ENCODE peak calls at places on chromosomes 6 and 20, in ten cellular contexts. X is fibroblast of pulmonary artery; A is NB4; S is NCI-H2029 treated with DMSO at 0.1 percent for 48 hours; T is central memory CD4-positive, alpha-beta T cell; D is psoas muscle; U is mammary epithelial cell; O is HS-27A; L is left ventricle myocardium superior; Z is RWPE1. I is an unnamed sample.

GRCh38 chr6:36997811-36998722 is 7.4 kb upstream of the FGD2 start:
- DNase-seq in D (peak), L (peak), T (no peak), U (no peak), O (no peak), X (no peak), S (peak), Z (no peak), A (no peak), I (peak)

GRCh38 chr20:3473324-3473723 is 2.5 kb downstream of the ATRN start:
- DNase-seq in A (no peak), S (no peak), D (no peak), T (no peak), L (no peak), X (no peak), O (no peak), U (no peak), Z (no peak), I (no peak)

GRCh38 chr20:22411568-22412450 is 172.6 kb downstream of the FOXA2 start:
- DNase-seq in Z (no peak), D (peak), S (no peak), O (no peak), U (no peak), X (peak), T (no peak), L (peak), A (peak), I (no peak)

GRCh38 chr20:3222635-3223600 is 13.6 kb downstream of the ITPA start:
- DNase-seq in O (no peak), X (no peak), D (peak), L (peak), T (no peak), A (no peak), U (no peak), Z (no peak), S (peak), I (peak)

GRCh38 chr6:43762410-43762768 is 7.6 kb upstream of the VEGFA start:
- DNase-seq in D (no peak), U (no peak), L (no peak), Z (no peak), X (no peak), T (no peak), A (no peak), O (no peak), S (no peak), I (no peak)

GRCh38 chr6:156825475-156825874 is 48.3 kb downstream of the ARID1B start:
- DNase-seq in Z (no peak), D (no peak), X (no peak), L (no peak), S (no peak), T (no peak), A (no peak), O (no peak), U (no peak), I (no peak)

GRCh38 chr6:117444600-117444999 is 18.9 kb upstream of the ROS1 start:
- DNase-seq in A (peak), Z (no peak), U (peak), T (no peak), O (no peak), S (no peak), D (no peak), X (peak), L (no peak), I (no peak)

GRCh38 chr6:88301888-88302768 is 136.0 kb upstream of the CNR1 start:
- DNase-seq in D (no peak), T (no peak), L (no peak), U (no peak), S (no peak), O (no peak), A (peak), X (peak), Z (no peak), I (no peak)

GRCh38 chr6:26020983-26021349 is 58.4 kb downstream of the TRIM38 start:
- DNase-seq in U (peak), X (peak), D (peak), L (peak), Z (peak), T (no peak), A (peak), O (peak), S (no peak), I (peak)

GRCh38 chr20:32441638-32442037 is 83.5 kb downstream of the ASXL1 start:
- DNase-seq in O (no peak), X (no peak), D (no peak), L (no peak), A (no peak), T (no peak), U (no peak), S (no peak), Z (no peak), I (no peak)

GRCh38 chr20:414161-414560 is 6.1 kb downstream of the RBCK1 start:
- DNase-seq in X (no peak), D (no peak), O (no peak), S (no peak), Z (no peak), L (no peak), T (no peak), A (no peak), U (no peak), I (no peak)

GRCh38 chr6:29907637-29908340 is 34.5 kb upstream of the HLA-A start:
- DNase-seq in S (no peak), D (no peak), U (no peak), X (no peak), T (no peak), Z (no peak), A (no peak), L (no peak), O (no peak), I (no peak)

GRCh38 chr20:9978395-9979004 is 56.3 kb upstream of the ANKEF1 start:
- DNase-seq in U (peak), X (peak), L (no peak), S (peak), O (peak), T (peak), Z (peak), D (no peak), A (peak), I (peak)

GRCh38 chr6:16069222-16069621 is 59.7 kb upstream of the MYLIP start:
- DNase-seq in O (no peak), L (no peak), X (no peak), S (no peak), A (no peak), Z (no peak), T (no peak), U (no peak), D (no peak), I (no peak)

GRCh38 chr6:39849228-39849627 is 57.1 kb downstream of the DAAM2 start:
- DNase-seq in O (no peak), Z (no peak), D (no peak), L (no peak), U (no peak), T (no peak), X (no peak), S (no peak), A (no peak), I (no peak)

GRCh38 chr6:77962070-77962469 is 309.2 kb downstream of the MEI4 start:
- DNase-seq in A (no peak), D (no peak), U (no peak), O (no peak), X (no peak), L (no peak), Z (no peak), T (no peak), S (no peak), I (no peak)

GRCh38 chr6:129750390-129750789 is 40.4 kb upstream of the ARHGAP18 start:
- DNase-seq in A (no peak), T (no peak), L (no peak), X (peak), O (no peak), D (no peak), U (no peak), Z (no peak), S (no peak), I (no peak)

GRCh38 chr20:63099426-63100267 is 92.9 kb upstream of the BHLHE23 start:
- DNase-seq in T (no peak), S (no peak), L (no peak), O (no peak), A (no peak), D (peak), Z (no peak), U (no peak), X (no peak), I (no peak)

GRCh38 chr6:3176562-3177355 is 19.4 kb upstream of the TUBB2A start:
- DNase-seq in L (no peak), U (peak), X (peak), O (peak), S (no peak), Z (peak), T (no peak), A (peak), D (no peak), I (no peak)

GRCh38 chr6:72620866-72621242 is 1.0 kb upstream of the KCNQ5 start:
- DNase-seq in S (no peak), T (no peak), L (no peak), O (no peak), Z (no peak), U (no peak), D (peak), X (no peak), A (peak), I (no peak)

GRCh38 chr6:4844108-4844507 is 67.9 kb downstream of the CDYL start:
- DNase-seq in T (no peak), O (no peak), D (no peak), L (no peak), Z (no peak), A (no peak), S (no peak), U (no peak), X (no peak), I (no peak)

GRCh38 chr20:32457476-32457986 is 99.4 kb downstream of the ASXL1 start:
- DNase-seq in A (no peak), T (no peak), X (peak), Z (peak), D (peak), L (peak), S (peak), U (peak), O (no peak), I (no peak)

GRCh38 chr20:32006841-32007786 is 3.1 kb upstream of the CCM2L start:
- DNase-seq in D (no peak), S (no peak), Z (no peak), U (no peak), X (no peak), T (no peak), L (no peak), A (no peak), O (no peak), I (peak)

GRCh38 chr6:125746731-125747588 is 2.5 kb upstream of the HEY2 start:
- DNase-seq in X (peak), A (peak), S (peak), D (peak), T (peak), U (peak), L (peak), Z (no peak), O (no peak), I (no peak)

GRCh38 chr6:10850728-10851127 is 12.4 kb upstream of the MAK start:
- DNase-seq in L (no peak), Z (no peak), X (no peak), D (no peak), O (no peak), U (no peak), A (no peak), T (no peak), S (no peak), I (no peak)

GRCh38 chr6:105384004-105384403 is 18.9 kb downstream of the PREP start:
- DNase-seq in X (no peak), L (no peak), U (peak), S (no peak), A (no peak), O (no peak), Z (peak), D (no peak), T (no peak), I (no peak)

GRCh38 chr6:167244064-167244949 is 46.8 kb upstream of the UNC93A start:
- DNase-seq in X (no peak), Z (no peak), S (no peak), A (no peak), L (no peak), O (no peak), D (no peak), T (no peak), U (no peak), I (no peak)